ENCODE peak calls at places on chromosome 5, in nine cellular contexts. N, H, T, F, E, I, A, M and X are unnamed samples.

GRCh38 chr5:30540150-30540549 is 653.3 kb upstream of the CDH6 start:
- DNase-seq in N (no peak), H (no peak), T (no peak), F (no peak), E (no peak), I (no peak), A (no peak), M (no peak), X (no peak)

GRCh38 chr5:115977988-115978387 is 15.7 kb downstream of the LVRN start:
- DNase-seq in N (no peak), H (peak; percentile 28), T (peak; percentile 71), F (no peak), E (no peak), I (no peak), A (no peak), M (no peak), X (no peak)

GRCh38 chr5:94782376-94782775 is 163.9 kb downstream of the SLF1 start:
- DNase-seq in N (no peak), H (no peak), T (no peak), F (no peak), E (no peak), I (no peak), A (no peak), M (no peak), X (no peak)

GRCh38 chr5:173501922-173502321 is 114.5 kb downstream of the BOD1 start:
- DNase-seq in N (no peak), H (no peak), T (no peak), F (no peak), E (no peak), I (no peak), A (no peak), M (no peak), X (no peak)

GRCh38 chr5:94361832-94362754 is 256.3 kb downstream of the KIAA0825 start:
- DNase-seq in N (no peak), H (no peak), T (no peak), F (no peak), E (no peak), I (no peak), A (no peak), M (no peak), X (no peak)

GRCh38 chr5:56861893-56862485 is 46.6 kb downstream of the MAP3K1 start:
- DNase-seq in N (no peak), H (no peak), T (no peak), F (no peak), E (no peak), I (peak; percentile 6), A (no peak), M (no peak), X (no peak)

GRCh38 chr5:135131801-135132675 is 98.0 kb upstream of the PITX1 start:
- DNase-seq in N (no peak), H (no peak), T (no peak), F (no peak), E (no peak), I (no peak), A (no peak), M (no peak), X (no peak)

GRCh38 chr5:142310803-142311202 is 14.0 kb downstream of the SPRY4 start:
- DNase-seq in N (no peak), H (no peak), T (no peak), F (no peak), E (no peak), I (no peak), A (no peak), M (no peak), X (no peak)

GRCh38 chr5:115813719-115814118 is 2.7 kb downstream of the CDO1 start:
- DNase-seq in N (no peak), H (no peak), T (no peak), F (no peak), E (no peak), I (no peak), A (no peak), M (no peak), X (no peak)

GRCh38 chr5:35908266-35908665 is 30.2 kb downstream of the CAPSL start:
- DNase-seq in N (no peak), H (no peak), T (no peak), F (no peak), E (no peak), I (no peak), A (no peak), M (no peak), X (no peak)

GRCh38 chr5:160213537-160213936 is 15.8 kb upstream of the FABP6 start:
- DNase-seq in N (no peak), H (peak; percentile 71), T (no peak), F (no peak), E (no peak), I (peak; percentile 29), A (no peak), M (no peak), X (no peak)

GRCh38 chr5:56620903-56621680 is 194.3 kb upstream of the MAP3K1 start:
- DNase-seq in N (no peak), H (no peak), T (peak; percentile 60), F (no peak), E (no peak), I (no peak), A (no peak), M (no peak), X (no peak)

GRCh38 chr5:122759310-122759709 is 15.6 kb upstream of the SNX2 start:
- DNase-seq in N (no peak), H (no peak), T (no peak), F (no peak), E (peak; percentile 28), I (no peak), A (no peak), M (no peak), X (no peak)

GRCh38 chr5:13412040-13412595 is 532.4 kb downstream of the DNAH5 start:
- DNase-seq in N (no peak), H (no peak), T (no peak), F (no peak), E (no peak), I (no peak), A (no peak), M (no peak), X (peak; percentile 7)